ENCODE peak calls at places on chromosomes 2 and 18, in nine cellular contexts. U, O, E, C, K, S, T, R and L are unnamed samples. For H3K36me3, the result is how much of the 10 kb centered on the place peaks cover.

GRCh38 chr18:35122586-35123224 is 81.5 kb downstream of the MAPRE2 start:
- DNase-seq in U (no peak), O (peak), E (peak), C (peak), K (no peak), S (no peak), T (no peak), R (no peak), L (no peak)

GRCh38 chr2:191231995-191232394 is 13.2 kb upstream of the MYO1B start:
- DNase-seq in U (peak), O (no peak), E (peak), C (no peak), K (no peak), S (no peak), T (peak), R (no peak), L (no peak)

GRCh38 chr2:100242891-100243670 is 79.2 kb downstream of the LONRF2 start:
- DNase-seq in U (peak), O (peak), E (peak), C (peak), K (peak), S (peak), T (peak), R (peak), L (no peak)

GRCh38 chr2:30266051-30266621 is 34.8 kb downstream of the LBH start:
- DNase-seq in U (no peak), O (peak), E (no peak), C (no peak), K (no peak), S (no peak), T (no peak), R (no peak), L (no peak)

GRCh38 chr2:241142593-241142992 is 6.7 kb downstream of the PASK start:
- DNase-seq in U (no peak), O (no peak), E (no peak), C (no peak), K (no peak), S (no peak), T (no peak), R (no peak), L (peak)

GRCh38 chr2:79964966-79965365 is 339.6 kb downstream of the LRRTM1 start:
- DNase-seq in U (no peak), O (no peak), E (no peak), C (no peak), K (no peak), S (no peak), T (no peak), R (no peak), L (no peak)

GRCh38 chr2:3873899-3874298 is 170.5 kb downstream of the DCDC2C start:
- DNase-seq in U (no peak), O (no peak), E (no peak), C (no peak), K (no peak), S (no peak), T (no peak), R (no peak), L (no peak)

GRCh38 chr2:202574541-202574940 is 60.2 kb upstream of the FAM117B start:
- DNase-seq in U (peak), O (no peak), E (no peak), C (no peak), K (no peak), S (no peak), T (no peak), R (peak), L (no peak)

GRCh38 chr2:12270876-12271588 is 445.7 kb upstream of the TRIB2 start:
- DNase-seq in U (no peak), O (no peak), E (no peak), C (no peak), K (no peak), S (no peak), T (no peak), R (no peak), L (no peak)

GRCh38 chr2:227141301-227141700 is 22.7 kb downstream of the COL4A4 start:
- DNase-seq in U (no peak), O (no peak), E (no peak), C (no peak), K (no peak), S (no peak), T (no peak), R (no peak), L (no peak)

GRCh38 chr2:47091118-47091517 is 64.0 kb downstream of the STPG4 start:
- DNase-seq in U (peak), O (no peak), E (no peak), C (no peak), K (no peak), S (no peak), T (peak), R (no peak), L (no peak)

GRCh38 chr18:78579854-78580577 is 399.6 kb upstream of the SALL3 start:
- DNase-seq in U (no peak), O (no peak), E (no peak), C (no peak), K (no peak), S (no peak), T (no peak), R (no peak), L (no peak)

GRCh38 chr18:63578357-63578958 is 8.7 kb upstream of the SERPINB13 start:
- DNase-seq in U (peak), O (peak), E (peak), C (peak), K (peak), S (peak), T (peak), R (peak), L (no peak)

GRCh38 chr2:70992945-70993688 is 1.6 kb downstream of the TEX261 start:
- DNase-seq in U (no peak), O (peak), E (no peak), C (no peak), K (no peak), S (no peak), T (no peak), R (no peak), L (no peak)

GRCh38 chr2:75328156-75328555 is 128.8 kb upstream of the TACR1 start:
- DNase-seq in U (no peak), O (no peak), E (no peak), C (no peak), K (no peak), S (no peak), T (no peak), R (no peak), L (no peak)

GRCh38 chr2:35185861-35186412 is 1169.6 kb upstream of the CRIM1 start:
- DNase-seq in U (no peak), O (no peak), E (no peak), C (no peak), K (no peak), S (no peak), T (no peak), R (no peak), L (no peak)

GRCh38 chr2:181904022-181904632 is 12.6 kb downstream of the ITPRID2 start:
- DNase-seq in U (peak), O (no peak), E (peak), C (peak), K (no peak), S (peak), T (peak), R (peak), L (no peak)

GRCh38 chr2:204706939-204707338 is 161.7 kb downstream of the PARD3B start:
- DNase-seq in U (peak), O (no peak), E (no peak), C (no peak), K (no peak), S (no peak), T (no peak), R (no peak), L (no peak)

GRCh38 chr2:168182850-168183249 is 64.5 kb downstream of the STK39 start:
- DNase-seq in U (no peak), O (no peak), E (no peak), C (no peak), K (no peak), S (no peak), T (no peak), R (peak), L (no peak)

GRCh38 chr18:62942578-62942977 is 227.2 kb downstream of the PHLPP1 start:
- DNase-seq in U (no peak), O (no peak), E (no peak), C (no peak), K (no peak), S (no peak), T (no peak), R (no peak), L (no peak)

GRCh38 chr2:63058742-63059433 is 8.3 kb downstream of the OTX1 start:
- DNase-seq in U (no peak), O (peak), E (peak), C (no peak), K (no peak), S (no peak), T (no peak), R (no peak), L (no peak)

GRCh38 chr18:57084331-57085298 is 62.3 kb upstream of the BOD1L2 start:
- DNase-seq in U (no peak), O (no peak), E (peak), C (no peak), K (no peak), S (no peak), T (no peak), R (peak), L (no peak)

GRCh38 chr2:28956415-28956826 is 24.7 kb upstream of the TOGARAM2 start:
- DNase-seq in U (no peak), O (peak), E (peak), C (peak), K (no peak), S (no peak), T (peak), R (no peak), L (no peak)

GRCh38 chr2:110657721-110658305 is 20.1 kb downstream of the BUB1 start:
- DNase-seq in U (no peak), O (no peak), E (no peak), C (no peak), K (peak), S (no peak), T (no peak), R (no peak), L (no peak)

GRCh38 chr2:193348055-193348454 is 1153.3 kb upstream of the TMEFF2 start:
- DNase-seq in U (no peak), O (no peak), E (no peak), C (no peak), K (no peak), S (no peak), T (no peak), R (no peak), L (no peak)

GRCh38 chr18:11767935-11768334 is 78.9 kb downstream of the GNAL start:
- DNase-seq in U (no peak), O (no peak), E (no peak), C (no peak), K (no peak), S (no peak), T (peak), R (peak), L (no peak)

GRCh38 chr18:78580835-78581339 is 398.7 kb upstream of the SALL3 start:
- DNase-seq in U (no peak), O (no peak), E (no peak), C (no peak), K (no peak), S (no peak), T (no peak), R (no peak), L (no peak)

GRCh38 chr18:23690505-23691068 is 1.3 kb downstream of the LAMA3 start:
- DNase-seq in U (no peak), O (peak), E (peak), C (no peak), K (no peak), S (no peak), T (no peak), R (peak), L (no peak)

GRCh38 chr2:152426801-152427200 is 91.8 kb downstream of the FMNL2 start:
- DNase-seq in U (peak), O (no peak), E (no peak), C (no peak), K (no peak), S (no peak), T (no peak), R (peak), L (no peak)

GRCh38 chr18:41490861-41491260 is 464.2 kb upstream of the PIK3C3 start:
- DNase-seq in U (no peak), O (no peak), E (no peak), C (no peak), K (no peak), S (no peak), T (no peak), R (no peak), L (no peak)

GRCh38 chr2:64331430-64331700 is 122.6 kb upstream of the LGALSL start:
- DNase-seq in U (no peak), O (peak), E (peak), C (no peak), K (no peak), S (no peak), T (no peak), R (no peak), L (no peak)

GRCh38 chr2:75238670-75239330 is 39.5 kb upstream of the TACR1 start:
- DNase-seq in U (peak), O (no peak), E (no peak), C (no peak), K (no peak), S (no peak), T (peak), R (peak), L (no peak)

GRCh38 chr2:169344736-169345506 is 17.4 kb downstream of the LRP2 start:
- DNase-seq in U (no peak), O (no peak), E (no peak), C (no peak), K (no peak), S (no peak), T (no peak), R (no peak), L (no peak)

GRCh38 chr2:146912536-146912935 is 932.3 kb upstream of the ACVR2A start:
- DNase-seq in U (no peak), O (no peak), E (no peak), C (no peak), K (no peak), S (no peak), T (no peak), R (no peak), L (no peak)

GRCh38 chr2:213016166-213016983 is 135.0 kb downstream of the IKZF2 start:
- DNase-seq in U (no peak), O (no peak), E (no peak), C (no peak), K (no peak), S (no peak), T (no peak), R (no peak), L (no peak)

GRCh38 chr2:112665113-112665780 is 19.5 kb downstream of the SLC20A1 start:
- DNase-seq in U (no peak), O (no peak), E (no peak), C (no peak), K (no peak), S (no peak), T (no peak), R (no peak), L (no peak)

GRCh38 chr2:13485256-13485655 is 768.5 kb downstream of the TRIB2 start:
- DNase-seq in U (no peak), O (no peak), E (no peak), C (no peak), K (no peak), S (no peak), T (no peak), R (no peak), L (no peak)

GRCh38 chr2:13480057-13480456 is 763.3 kb downstream of the TRIB2 start:
- DNase-seq in U (no peak), O (no peak), E (no peak), C (no peak), K (no peak), S (no peak), T (no peak), R (no peak), L (no peak)

GRCh38 chr2:13481201-13481600 is 764.5 kb downstream of the TRIB2 start:
- DNase-seq in U (no peak), O (no peak), E (no peak), C (no peak), K (no peak), S (no peak), T (peak), R (peak), L (no peak)
- H3K9ac ChIP-seq in U (no peak), O (no peak), E (no peak), C (no peak), K (no peak), S (no peak), T (no peak), R (no peak), L (no peak)

GRCh38 chr2:7083580-7084509 is 166.6 kb downstream of the RNF144A start:
- DNase-seq in U (peak), O (peak), E (peak), C (peak), K (no peak), S (peak), T (peak), R (peak), L (no peak)
- TF ChIP-seq CTCF in U (peak), O (peak), E (peak), C (peak), K (peak), S (peak), T (peak), R (peak), L (peak)

GRCh38 chr2:207746131-207746530 is 23.6 kb downstream of the FZD5 start:
- DNase-seq in U (peak), O (peak), E (peak), C (peak), K (peak), S (peak), T (peak), R (peak), L (no peak)

GRCh38 chr2:207744050-207744449 is 25.7 kb downstream of the FZD5 start:
- DNase-seq in U (no peak), O (no peak), E (no peak), C (no peak), K (no peak), S (no peak), T (no peak), R (no peak), L (no peak)

GRCh38 chr2:207743514-207743913 is 26.2 kb downstream of the FZD5 start:
- DNase-seq in U (no peak), O (no peak), E (no peak), C (no peak), K (no peak), S (no peak), T (no peak), R (no peak), L (no peak)

GRCh38 chr2:207747653-207748560 is 21.8 kb downstream of the FZD5 start:
- DNase-seq in U (peak), O (no peak), E (no peak), C (no peak), K (no peak), S (no peak), T (peak), R (no peak), L (no peak)

DNA sequence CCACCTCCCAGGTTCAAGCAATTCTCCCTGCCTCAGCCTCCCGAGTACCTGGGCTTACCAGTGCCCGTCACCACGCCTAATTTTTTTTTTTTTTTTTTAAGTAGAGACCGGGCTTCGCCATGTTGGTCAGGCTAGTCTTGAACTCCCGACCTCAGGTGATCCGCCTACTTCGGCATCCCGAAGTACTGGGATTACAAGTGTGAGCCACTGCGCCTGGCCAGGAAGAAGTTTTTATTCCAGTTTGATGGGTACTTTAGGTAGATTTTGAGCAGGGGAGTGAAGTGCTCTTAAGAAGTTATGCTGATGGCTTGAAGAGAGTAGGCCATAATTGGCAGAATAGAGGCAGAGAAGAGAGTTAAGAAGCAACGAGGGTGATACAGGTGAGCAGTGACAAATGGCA is 25.3 kb downstream of the FZD5 start:
- DNase-seq in U (no peak), O (no peak), E (no peak), C (no peak), K (no peak), S (no peak), T (no peak), R (no peak), L (no peak)
- H3K36me3 ChIP-seq in U (under half), O (half or more), E (under half), C (under half), K (under half), S (under half), T (under half), R (under half), L (under half)

DNA sequence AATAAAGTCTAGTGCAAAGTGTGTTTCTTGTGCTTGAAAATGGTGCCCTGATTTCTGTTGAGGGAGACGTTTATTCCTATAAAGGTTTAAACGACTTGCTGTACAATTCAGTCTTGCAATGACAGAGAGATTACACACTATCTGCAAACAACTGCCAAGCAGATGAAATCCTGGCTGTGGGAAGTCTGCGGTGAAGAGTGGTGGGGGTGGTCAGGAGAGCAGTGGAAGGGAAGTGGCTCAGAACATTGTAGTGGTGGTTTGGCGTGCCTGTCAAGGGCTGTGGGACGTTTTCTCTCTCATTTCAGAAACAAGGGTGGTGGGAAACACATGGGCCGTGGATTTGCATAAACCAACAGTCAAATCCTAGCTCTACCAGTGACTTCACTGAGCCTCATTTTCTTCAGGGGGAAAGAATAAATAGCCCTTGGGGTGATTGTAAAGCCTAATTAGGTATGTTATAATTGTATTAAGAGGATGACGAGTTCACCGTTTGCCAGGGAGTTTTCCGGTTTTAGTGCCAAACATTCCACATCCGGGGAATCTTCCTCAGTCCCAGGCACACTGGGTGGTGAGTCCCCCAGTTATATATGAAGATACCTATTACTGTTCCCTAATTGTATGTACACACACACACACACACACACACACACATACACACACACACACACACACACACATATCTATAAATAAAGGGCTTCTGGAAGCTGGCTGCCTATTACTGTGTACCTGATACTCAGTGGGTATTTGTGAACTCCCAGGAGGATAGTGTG is 115.0 kb downstream of the SPTBN1 start:
- DNase-seq in U (peak), O (no peak), E (no peak), C (peak), K (peak), S (peak), T (peak), R (peak), L (no peak)
- H3K9ac ChIP-seq in U (no peak), O (no peak), E (no peak), C (peak), K (no peak), S (peak), T (no peak), R (peak), L (peak)

GRCh38 chr18:52700116-52700515 is 360.1 kb downstream of the DCC start:
- DNase-seq in U (no peak), O (no peak), E (no peak), C (no peak), K (no peak), S (no peak), T (no peak), R (no peak), L (no peak)

GRCh38 chr18:52700757-52701156 is 360.8 kb downstream of the DCC start:
- DNase-seq in U (no peak), O (no peak), E (no peak), C (no peak), K (no peak), S (no peak), T (no peak), R (no peak), L (no peak)

DNA sequence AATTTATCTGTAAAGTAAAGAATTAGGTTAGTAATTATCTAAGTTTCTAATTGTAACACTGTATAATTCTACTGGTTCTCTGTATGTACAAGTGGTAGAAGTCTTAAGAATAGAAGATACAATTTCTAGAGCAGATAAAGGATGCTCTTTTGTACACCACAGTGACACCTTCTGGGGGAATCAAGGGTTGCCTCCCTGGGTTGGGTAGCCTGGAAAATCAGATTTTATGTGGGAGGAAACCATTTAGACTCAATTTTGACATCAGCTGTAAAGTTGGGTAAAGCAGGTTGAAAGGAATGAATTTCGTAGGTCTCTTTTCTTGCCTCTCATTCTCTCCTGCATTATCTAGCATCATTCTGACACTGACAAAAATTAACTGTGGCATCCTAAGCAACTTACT is 354.8 kb downstream of the DCC start:
- DNase-seq in U (no peak), O (peak), E (peak), C (no peak), K (no peak), S (no peak), T (peak), R (peak), L (no peak)
- TF ChIP-seq CTCF in U (peak), O (peak), E (peak), C (no peak), K (peak), S (peak), T (peak), R (peak), L (peak)

DNA sequence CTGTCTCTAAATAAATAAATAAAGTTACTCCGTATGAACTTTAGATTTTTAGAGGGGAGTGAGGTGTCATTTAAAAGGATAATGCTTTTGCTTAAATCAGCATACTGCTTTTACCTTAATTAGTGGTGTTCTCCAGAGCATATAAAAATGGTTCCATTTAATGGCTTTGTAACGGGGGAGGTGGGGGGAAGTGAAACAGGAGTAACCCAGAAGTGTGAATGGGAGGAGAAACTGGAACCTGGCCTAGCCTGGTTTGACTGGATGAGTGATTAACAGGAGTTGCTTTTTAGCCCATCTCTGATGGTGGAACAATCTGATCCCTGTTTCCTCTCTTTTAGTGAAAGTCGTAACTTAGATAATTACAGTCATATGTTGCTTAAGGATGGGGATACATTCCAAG is 1.6 kb downstream of the CNDP2 start:
- DNase-seq in U (no peak), O (no peak), E (no peak), C (no peak), K (no peak), S (no peak), T (no peak), R (no peak), L (no peak)
- H3K36me3 ChIP-seq in U (under half), O (half or more), E (under half), C (under half), K (under half), S (under half), T (under half), R (under half), L (under half)